ENCODE peak calls at places on chromosomes 3 and 15, in five cellular contexts. Q is WERI-Rb-1, U is prostate gland, N is upper lobe of right lung, S is transverse colon. A is an unnamed sample.
A peak's percentile ranks its signal among the peaks of the same experiment; 100 is the strongest.

GRCh38 chr15:92797168-92798052 is 102.7 kb upstream of the CHD2 start:
- DNase-seq in N (no peak), Q (peak; percentile 24), U (peak; percentile 81), S (no peak), A (peak; percentile 71)

GRCh38 chr3:112604536-112604935 is 36.4 kb downstream of the CCDC80 start:
- DNase-seq in Q (no peak), N (no peak), U (no peak), S (no peak), A (peak; percentile 27)

GRCh38 chr15:67823371-67824156 is 1.7 kb upstream of the SKOR1 start:
- DNase-seq in S (no peak), Q (no peak), N (no peak), U (no peak), A (no peak)

GRCh38 chr3:195001261-195001660 is 269.7 kb downstream of the XXYLT1 start:
- DNase-seq in Q (no peak), S (no peak), U (no peak), N (peak; percentile 26), A (no peak)

GRCh38 chr3:14991148-14991742 is 43.9 kb downstream of the NR2C2 start:
- DNase-seq in U (no peak), S (no peak), N (no peak), Q (no peak), A (no peak)

GRCh38 chr15:40274350-40275274 is 8.3 kb downstream of the ANKRD63 start:
- DNase-seq in N (peak; percentile 90), S (peak; percentile 86), U (peak; percentile 76), Q (peak; percentile 81), A (peak; percentile 83)

GRCh38 chr3:150107429-150108175 is 136.9 kb upstream of the PFN2 start:
- DNase-seq in Q (peak; percentile 11), N (no peak), S (no peak), U (no peak), A (no peak)

GRCh38 chr15:50655555-50655954 is 31.0 kb downstream of the TRPM7 start:
- DNase-seq in Q (no peak), N (no peak), S (no peak), U (no peak), A (no peak)

GRCh38 chr3:123344175-123344908 is 104.5 kb downstream of the ADCY5 start:
- DNase-seq in Q (peak; percentile 4), N (peak; percentile 13), S (no peak), U (no peak), A (no peak)

GRCh38 chr3:80688814-80689213 is 921.0 kb upstream of the ROBO1 start:
- DNase-seq in Q (no peak), S (no peak), N (no peak), U (no peak), A (peak; percentile 3)

GRCh38 chr3:129160891-129161859 is at the start of gene ISY1:
- DNase-seq in Q (peak; percentile 90), S (peak; percentile 91), U (peak; percentile 89), N (peak; percentile 93), A (peak; percentile 86)

GRCh38 chr3:65030847-65031463 is 343.2 kb upstream of the ADAMTS9 start:
- DNase-seq in Q (no peak), U (no peak), N (no peak), S (no peak), A (peak; percentile 24)

GRCh38 chr3:134338201-134338512 is 36.1 kb downstream of the AMOTL2 start:
- DNase-seq in Q (no peak), U (no peak), N (no peak), S (no peak), A (no peak)

GRCh38 chr3:134338516-134339261 is 35.6 kb downstream of the AMOTL2 start:
- DNase-seq in N (no peak), Q (no peak), U (no peak), S (no peak), A (peak; percentile 10)

GRCh38 chr3:134336587-134336986 is 37.7 kb downstream of the AMOTL2 start:
- DNase-seq in S (no peak), Q (no peak), U (no peak), N (no peak), A (peak; percentile 69)

GRCh38 chr3:134337511-134338200 is 36.6 kb downstream of the AMOTL2 start:
- DNase-seq in S (no peak), N (no peak), U (no peak), Q (no peak), A (no peak)

DNA sequence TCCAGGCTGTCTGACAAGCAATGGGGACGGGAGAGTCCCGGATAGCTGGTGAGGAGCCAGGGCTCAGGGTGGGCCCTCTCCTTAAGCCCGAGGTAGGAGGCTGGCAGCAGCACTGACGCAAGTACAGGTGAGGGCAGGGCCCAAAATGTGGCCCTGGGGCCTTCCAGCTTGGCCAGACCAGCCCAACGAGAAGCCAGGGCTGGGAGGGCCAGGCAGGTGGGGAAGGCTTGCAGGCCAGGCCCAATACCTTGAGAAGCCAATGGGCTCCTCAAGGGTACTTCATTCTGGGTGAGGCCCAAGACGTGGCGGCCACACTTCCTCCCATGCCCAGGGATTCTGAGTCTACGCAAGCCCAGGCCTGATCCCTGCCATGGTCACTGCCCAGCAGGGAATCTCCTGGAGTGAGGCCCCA is 37.2 kb downstream of the AMOTL2 start:
- DNase-seq in U (no peak), S (no peak), Q (no peak), N (no peak), A (peak; percentile 24)
- H3K27ac ChIP-seq in U (no peak overlapping the region), S (no peak overlapping the region), Q (no peak overlapping the region), N (peak overlapping the region; percentile 65), A (peak overlapping the region; percentile 97)

DNA sequence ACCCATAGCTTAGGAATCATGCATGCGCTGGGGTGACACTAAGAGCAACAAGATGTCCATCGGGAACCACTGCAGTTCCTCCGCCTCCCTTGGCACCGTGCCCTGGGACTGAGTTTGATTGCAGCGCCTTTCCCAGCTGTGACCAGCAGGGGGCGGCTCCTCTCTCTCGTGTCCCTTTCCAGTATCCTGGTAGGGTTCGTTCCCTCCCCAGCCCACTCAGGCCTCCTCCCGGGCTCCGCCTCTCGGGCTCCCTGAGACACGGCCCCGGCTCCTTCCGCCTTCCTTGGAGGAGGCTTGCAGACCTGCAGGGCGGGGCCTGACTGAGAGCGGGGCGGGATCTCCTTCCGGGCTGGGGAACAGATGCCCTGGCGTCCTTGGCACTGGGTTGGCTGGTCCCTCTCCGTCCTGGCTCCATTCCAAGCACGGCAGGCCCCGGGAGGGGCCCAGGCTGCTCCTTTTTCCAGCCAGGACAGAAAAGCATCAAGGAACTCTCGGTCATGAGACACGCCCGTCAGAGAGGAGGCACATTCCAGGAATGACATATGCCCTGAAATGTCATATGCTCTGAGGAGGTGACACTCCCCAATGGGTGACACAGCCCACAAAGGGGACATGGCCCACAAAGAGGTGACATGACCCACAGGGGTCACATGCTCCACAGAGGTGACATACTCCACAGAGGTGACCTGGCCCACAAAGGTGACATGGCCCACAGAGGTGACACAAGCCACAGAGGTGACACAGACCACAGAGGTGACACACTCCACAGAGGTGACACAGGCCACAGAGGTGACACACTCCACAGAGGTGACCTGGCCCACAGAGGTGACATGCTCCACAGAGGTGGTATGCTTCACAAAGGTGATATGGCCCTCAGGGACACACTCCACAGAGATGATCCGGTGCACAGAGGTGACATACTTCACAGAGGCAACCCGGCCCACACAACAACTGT is 79.0 kb downstream of the ABHD5 start:
- DNase-seq in N (peak; percentile 99), Q (peak; percentile 98), S (peak; percentile 98), U (peak; percentile 86), A (peak; percentile 95)
- H3K27ac ChIP-seq in N (peak overlapping the region; percentile 68), Q (no peak overlapping the region), S (peak overlapping the region; percentile 72), U (peak overlapping the region; percentile 47), A (peak overlapping the region; percentile 90)

GRCh38 chr3:124772081-124772831 is 42.0 kb downstream of the UMPS start:
- DNase-seq in S (no peak), U (no peak), N (no peak), Q (peak; percentile 12), A (no peak)

GRCh38 chr3:124771083-124771445 is 40.8 kb downstream of the UMPS start:
- DNase-seq in N (no peak), S (no peak), Q (no peak), U (no peak), A (no peak)

GRCh38 chr3:124769462-124769861 is 39.2 kb downstream of the UMPS start:
- DNase-seq in S (no peak), U (no peak), Q (no peak), N (no peak), A (no peak)

GRCh38 chr3:124768812-124769211 is 38.6 kb downstream of the UMPS start:
- DNase-seq in U (no peak), S (peak; percentile 32), Q (no peak), N (no peak), A (no peak)

GRCh38 chr3:124770341-124771082 is 40.3 kb downstream of the UMPS start:
- DNase-seq in U (no peak), Q (peak; percentile 86), N (no peak), S (no peak), A (no peak)
- H3K27ac ChIP-seq in U (no peak overlapping the region), Q (peak overlapping the region; percentile 52), N (no peak overlapping the region), S (peak overlapping the region; percentile 80), A (no peak overlapping the region)

DNA sequence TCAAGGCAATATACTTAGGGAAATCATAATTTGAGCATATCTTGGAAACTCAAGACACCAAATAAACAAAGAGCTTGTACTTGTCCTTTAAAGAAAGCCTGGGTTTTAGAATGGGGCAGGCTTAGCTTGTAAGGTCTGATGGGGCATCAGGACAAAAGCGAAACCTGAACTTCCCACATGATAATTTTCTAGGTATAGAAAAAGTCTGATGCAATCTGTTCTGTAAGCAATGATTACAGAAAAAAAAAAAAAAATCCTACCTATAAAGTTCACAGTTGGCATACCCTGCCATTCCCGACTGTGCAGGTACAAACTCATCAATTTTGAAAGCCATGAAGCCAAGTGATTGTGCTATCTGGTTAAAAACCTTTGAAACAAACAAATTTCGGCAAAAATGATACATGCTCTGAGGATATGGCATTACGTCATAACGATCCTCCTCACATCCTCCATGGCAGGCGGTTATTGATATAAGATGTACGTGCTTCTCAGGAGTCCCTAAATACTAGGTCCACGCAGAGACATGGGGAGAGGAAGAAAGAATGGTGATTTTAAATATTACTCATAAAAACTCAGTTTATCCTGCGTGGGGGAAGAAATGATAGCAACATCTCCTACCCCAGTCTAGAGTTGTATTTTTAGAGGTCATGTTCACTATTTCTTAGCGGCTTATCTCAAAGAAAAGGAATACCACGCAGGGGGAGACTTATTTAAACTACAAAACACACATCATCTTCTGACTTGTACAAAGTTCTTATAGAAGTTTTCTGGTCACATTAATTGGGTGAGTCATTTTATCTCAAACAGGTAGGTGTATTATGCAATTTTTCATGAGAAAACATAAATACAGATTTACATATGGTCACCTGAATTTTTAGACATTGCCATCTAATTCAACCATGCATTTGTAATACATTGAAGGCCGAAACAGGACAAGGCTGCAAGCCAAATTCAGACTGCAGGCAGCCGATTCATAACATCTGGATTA is 27.0 kb downstream of the MB21D2 start:
- DNase-seq in S (no peak), U (no peak), N (no peak), Q (no peak), A (peak; percentile 69)
- H3K27ac ChIP-seq in S (no peak overlapping the region), U (no peak overlapping the region), N (no peak overlapping the region), Q (no peak overlapping the region), A (peak overlapping the region; percentile 49)

GRCh38 chr3:134345202-134345601 is 29.0 kb downstream of the AMOTL2 start:
- DNase-seq in N (no peak), S (no peak), Q (no peak), U (no peak), A (no peak)

GRCh38 chr3:134350266-134350665 is 24.0 kb downstream of the AMOTL2 start:
- DNase-seq in N (peak; percentile 33), S (no peak), Q (no peak), U (no peak), A (no peak)

GRCh38 chr3:134348524-134348923 is 25.7 kb downstream of the AMOTL2 start:
- DNase-seq in S (no peak), U (no peak), N (peak; percentile 64), Q (no peak), A (peak; percentile 91)

GRCh38 chr3:134346744-134347143 is 27.5 kb downstream of the AMOTL2 start:
- DNase-seq in S (no peak), U (no peak), N (no peak), Q (no peak), A (no peak)

GRCh38 chr3:134347516-134347915 is 26.7 kb downstream of the AMOTL2 start:
- DNase-seq in U (no peak), Q (no peak), N (no peak), S (peak; percentile 54), A (no peak)
- H3K27ac ChIP-seq in U (no peak overlapping the region), Q (no peak overlapping the region), N (no peak overlapping the region), S (no peak overlapping the region), A (peak overlapping the region; percentile 100)

A was measured in PC-9.